ENCODE peak calls at places on chromosomes 12 and 14, in seven cellular contexts. C, W, E, V, H, T and X are unnamed samples. For H3K4me1, the result is how much of the 10 kb centered on the place peaks cover.

GRCh38 chr12:45966486-45966885 is 23.9 kb downstream of the SCAF11 start:
- DNase-seq in E (no peak), C (no peak), W (no peak), T (peak), V (no peak), H (peak), X (peak)

GRCh38 chr14:102554835-102555819 is 37.3 kb upstream of the RCOR1 start:
- DNase-seq in W (peak), C (peak), V (no peak), H (peak), E (peak), T (peak), X (peak)

GRCh38 chr14:53908416-53908815 is 48.2 kb downstream of the BMP4 start:
- DNase-seq in E (no peak), C (no peak), H (no peak), T (no peak), W (no peak), V (no peak), X (no peak)

GRCh38 chr12:103495783-103496456 is at the start of gene C12orf42:
- DNase-seq in W (peak), V (peak), T (peak), C (peak), E (peak), H (peak), X (no peak)

GRCh38 chr12:65324056-65324455 is 45.6 kb downstream of the MSRB3 start:
- DNase-seq in C (no peak), H (no peak), V (no peak), T (no peak), E (no peak), W (no peak), X (peak)

GRCh38 chr12:79422060-79422812 is 268.5 kb downstream of the PAWR start:
- DNase-seq in W (no peak), H (peak), C (no peak), V (no peak), E (no peak), T (no peak), X (peak)

GRCh38 chr14:105267820-105268548 is 19.7 kb downstream of the BTBD6 start:
- DNase-seq in W (no peak), V (no peak), H (no peak), T (no peak), C (no peak), E (no peak), X (no peak)

GRCh38 chr12:66861157-66861750 is 182.4 kb upstream of the GRIP1 start:
- DNase-seq in H (peak), E (peak), V (peak), C (peak), W (peak), T (peak), X (peak)

GRCh38 chr14:20989787-20990600 is at the start of gene METTL17:
- DNase-seq in T (peak), C (peak), H (peak), W (peak), V (peak), E (peak), X (peak)

GRCh38 chr14:20934148-20934762 is 21.0 kb upstream of the RNASE2 start:
- DNase-seq in T (peak), W (peak), H (peak), E (peak), V (peak), C (peak), X (peak)

GRCh38 chr14:74974364-74975058 is 19.1 kb upstream of the PGF start:
- DNase-seq in C (no peak), W (no peak), E (no peak), V (no peak), T (no peak), H (no peak), X (peak)

GRCh38 chr14:22994762-22995275 is 12.5 kb upstream of the AJUBA start:
- DNase-seq in H (peak), E (peak), T (peak), V (no peak), C (no peak), W (no peak), X (peak)

GRCh38 chr14:99568567-99569560 is 35.1 kb downstream of the CCDC85C start:
- DNase-seq in V (no peak), W (no peak), E (no peak), C (no peak), H (peak), T (peak), X (peak)

GRCh38 chr12:55582066-55582465 is 9.8 kb downstream of the OR2AP1 start:
- DNase-seq in V (no peak), W (no peak), T (no peak), C (no peak), H (no peak), E (no peak), X (no peak)

GRCh38 chr12:92511776-92512175 is 191.0 kb upstream of the PLEKHG7 start:
- DNase-seq in T (no peak), V (no peak), H (no peak), C (no peak), E (no peak), W (no peak), X (no peak)

GRCh38 chr12:42143401-42144173 is 1.1 kb downstream of the GXYLT1 start:
- DNase-seq in C (peak), T (peak), W (no peak), E (peak), H (peak), V (no peak), X (peak)

GRCh38 chr12:2083561-2083960 is 30.8 kb downstream of the CACNA1C start:
- DNase-seq in W (no peak), E (no peak), V (no peak), T (no peak), C (no peak), H (no peak), X (peak)

GRCh38 chr12:94140556-94140955 is 7.8 kb upstream of the PLXNC1 start:
- DNase-seq in W (peak), V (peak), T (peak), H (no peak), E (peak), C (peak), X (no peak)

GRCh38 chr12:56358836-56359532 is 923 bp downstream of the STAT2 start:
- DNase-seq in E (no peak), V (no peak), C (peak), T (peak), H (no peak), W (no peak), X (peak)

GRCh38 chr14:49405291-49405690 is 180.9 kb downstream of the RPS29 start:
- DNase-seq in C (no peak), E (no peak), H (peak), V (no peak), T (peak), W (no peak), X (peak)

GRCh38 chr12:32583535-32583934 is 95.6 kb upstream of the DNM1L start:
- DNase-seq in H (peak), C (no peak), T (peak), E (peak), W (no peak), V (no peak), X (peak)

GRCh38 chr14:50083467-50084337 is 32.7 kb downstream of the VCPKMT start:
- DNase-seq in H (no peak), C (peak), T (no peak), E (no peak), W (no peak), V (no peak), X (no peak)

GRCh38 chr12:18345021-18345735 is 83.9 kb downstream of the PIK3C2G start:
- DNase-seq in V (no peak), E (no peak), C (no peak), H (no peak), W (no peak), T (peak), X (peak)

GRCh38 chr14:87250992-87251391 is 742.0 kb downstream of the GALC start:
- DNase-seq in E (no peak), C (no peak), V (no peak), W (no peak), T (no peak), H (no peak), X (no peak)

GRCh38 chr12:94769040-94769420 is 118.7 kb upstream of the TMCC3 start:
- DNase-seq in C (no peak), W (no peak), H (peak), T (no peak), V (no peak), E (no peak), X (no peak)

GRCh38 chr12:55396326-55396725 is 4.0 kb upstream of the OR6C65 start:
- DNase-seq in W (no peak), H (no peak), C (no peak), T (no peak), V (no peak), E (no peak), X (no peak)

GRCh38 chr14:39988939-39989338 is 556.7 kb upstream of the FBXO33 start:
- DNase-seq in H (no peak), V (peak), C (peak), E (peak), W (no peak), T (peak), X (peak)

GRCh38 chr14:32560213-32560857 is 231.2 kb downstream of the AKAP6 start:
- DNase-seq in H (peak), W (peak), V (peak), E (peak), C (peak), T (peak), X (peak)

GRCh38 chr12:86367137-86367536 is 110.9 kb upstream of the MGAT4C start:
- DNase-seq in C (no peak), T (peak), V (no peak), H (no peak), W (no peak), E (no peak), X (no peak)

GRCh38 chr12:3160081-3160480 is 82.9 kb downstream of the TSPAN9 start:
- DNase-seq in T (no peak), E (no peak), V (no peak), W (no peak), C (no peak), H (no peak), X (peak)

GRCh38 chr12:124314207-124314606 is 19.3 kb downstream of the RFLNA start:
- DNase-seq in V (no peak), C (no peak), W (no peak), H (no peak), T (no peak), E (no peak), X (no peak)

GRCh38 chr12:96140110-96140509 is 54.1 kb upstream of the ELK3 start:
- DNase-seq in W (no peak), H (no peak), C (no peak), E (peak), T (peak), V (no peak), X (peak)

GRCh38 chr14:63777024-63777423 is 49.2 kb upstream of the SGPP1 start:
- DNase-seq in V (peak), E (peak), T (peak), C (no peak), H (peak), W (no peak), X (peak)

GRCh38 chr12:117867348-117867747 is 101.4 kb downstream of the KSR2 start:
- DNase-seq in W (no peak), E (no peak), C (no peak), T (no peak), V (no peak), H (no peak), X (no peak)

GRCh38 chr12:78146365-78146772 is 315.7 kb downstream of the NAV3 start:
- DNase-seq in C (peak), E (peak), T (peak), H (peak), V (peak), W (no peak), X (peak)

GRCh38 chr12:26732010-26732908 is 100.7 kb downstream of the ITPR2 start:
- DNase-seq in V (no peak), C (peak), H (no peak), W (no peak), E (no peak), T (no peak), X (no peak)

GRCh38 chr12:6554168-6554989 is 1.5 kb downstream of the IFFO1 start:
- DNase-seq in V (peak), W (peak), C (peak), T (peak), E (peak), H (peak), X (peak)
- H3K27ac ChIP-seq in V (no peak), W (no peak), C (no peak), T (peak), E (peak), H (peak), X (peak)

DNA sequence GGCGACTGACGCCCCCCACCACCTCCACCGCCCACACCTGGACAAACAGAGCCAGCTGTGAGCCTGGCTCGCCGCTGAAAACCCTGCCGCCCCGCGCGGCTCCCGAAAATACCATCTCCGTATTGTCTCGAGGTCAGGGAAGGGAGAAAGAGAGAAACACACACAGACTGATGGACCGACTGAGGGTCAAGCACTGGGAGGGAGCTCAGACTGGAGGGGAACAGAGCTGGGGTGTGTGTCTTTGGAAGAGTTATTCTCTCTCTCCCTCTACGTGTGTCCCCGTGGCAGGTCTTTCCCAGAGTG is 4.1 kb upstream of the SIX1 start:
- DNase-seq in W (peak), T (no peak), V (no peak), H (no peak), E (no peak), C (no peak), X (no peak)
- H2AFZ ChIP-seq in W (no peak), T (no peak), V (no peak), H (no peak), E (peak), C (no peak), X (no peak)

DNA sequence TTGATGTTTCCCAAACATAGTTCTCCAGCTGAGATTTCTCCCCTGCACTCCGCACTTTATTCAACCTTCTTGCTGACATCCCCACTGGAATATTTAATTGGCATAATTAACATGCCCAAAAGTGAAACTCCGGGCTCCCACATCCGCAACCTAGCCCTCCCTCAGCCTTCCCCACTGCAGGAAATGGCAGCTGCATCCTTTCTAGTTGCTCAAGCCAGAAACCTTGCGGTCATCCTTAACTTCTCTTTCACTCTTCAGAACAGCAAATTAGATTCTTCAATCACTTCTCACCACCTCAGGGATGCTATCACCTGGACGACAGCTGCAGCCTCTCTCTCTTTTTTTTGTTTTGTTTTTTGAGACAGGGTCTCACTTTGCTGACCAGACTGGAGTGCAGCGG is 15.8 kb downstream of the FIGNL2 start:
- DNase-seq in W (no peak), C (peak), V (no peak), H (peak), E (no peak), T (no peak), X (no peak)
- H3K4me1 ChIP-seq in W (under half), C (under half), V (under half), H (under half), E (under half), T (under half), X (under half)

DNA sequence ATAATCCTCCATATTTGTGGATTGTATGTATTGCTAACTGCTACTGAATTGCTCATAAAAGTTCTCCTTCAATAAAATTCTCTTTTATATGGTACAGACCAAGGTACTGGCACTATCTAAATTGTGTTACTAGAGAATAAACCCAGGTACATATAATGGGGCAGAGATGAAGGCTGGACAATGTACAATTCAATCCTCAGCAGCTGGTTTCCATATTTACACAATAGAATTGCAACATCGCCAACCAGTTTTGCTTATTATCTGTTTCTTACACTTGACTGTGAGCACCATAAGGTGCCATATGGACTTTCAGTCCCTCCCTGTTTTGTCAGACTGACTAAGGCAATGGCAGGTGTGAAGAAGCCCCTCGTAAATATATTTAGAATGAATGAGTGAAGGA is 18.1 kb downstream of the KITLG start:
- DNase-seq in V (no peak), E (no peak), H (no peak), W (no peak), T (no peak), C (no peak), X (no peak)
- H3K27ac ChIP-seq in V (peak), E (no peak), H (no peak), W (no peak), T (no peak), C (no peak), X (no peak)

DNA sequence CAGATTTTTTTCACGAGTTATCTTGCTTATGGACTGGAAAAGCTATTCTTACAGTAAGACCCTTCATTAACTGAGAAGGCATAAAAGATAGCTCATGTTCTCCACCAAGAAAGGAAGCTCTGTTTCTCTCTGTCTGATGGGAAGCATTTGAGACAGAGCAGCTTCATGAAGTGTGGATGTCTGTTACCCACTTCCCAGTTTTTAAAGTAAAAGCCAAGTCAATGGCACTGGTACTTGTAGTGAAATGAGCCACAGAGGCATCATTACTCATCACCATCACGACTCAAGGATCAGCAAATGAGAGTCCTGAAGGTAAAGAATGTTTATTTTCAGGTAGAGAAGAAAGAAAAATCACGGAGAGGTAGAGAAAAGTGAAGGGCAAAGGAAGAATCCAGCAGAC is 483.7 kb downstream of the ZFP36L1 start:
- DNase-seq in E (no peak), W (no peak), T (no peak), V (no peak), H (no peak), C (no peak), X (no peak)
- H2AFZ ChIP-seq in E (no peak), W (no peak), T (no peak), V (no peak), H (no peak), C (no peak), X (peak)

GRCh38 chr14:71471604-71472003 is 460.6 kb upstream of the RGS6 start:
- DNase-seq in V (no peak), C (no peak), E (no peak), T (no peak), W (no peak), H (no peak), X (no peak)

GRCh38 chr14:71472961-71473340 is 459.3 kb upstream of the RGS6 start:
- DNase-seq in W (no peak), H (no peak), T (no peak), C (no peak), E (no peak), V (no peak), X (no peak)

GRCh38 chr14:71474291-71474690 is 457.9 kb upstream of the RGS6 start:
- DNase-seq in V (no peak), W (no peak), H (no peak), T (no peak), C (no peak), E (no peak), X (no peak)

GRCh38 chr14:71473843-71474242 is 458.4 kb upstream of the RGS6 start:
- DNase-seq in E (no peak), H (no peak), C (no peak), W (no peak), V (no peak), T (no peak), X (no peak)

GRCh38 chr14:71472281-71472960 is 459.8 kb upstream of the RGS6 start:
- DNase-seq in C (no peak), W (no peak), H (no peak), E (no peak), T (no peak), V (no peak), X (peak)
- H3K4me1 ChIP-seq in C (under half), W (under half), H (under half), E (under half), T (under half), V (under half), X (under half)

DNA sequence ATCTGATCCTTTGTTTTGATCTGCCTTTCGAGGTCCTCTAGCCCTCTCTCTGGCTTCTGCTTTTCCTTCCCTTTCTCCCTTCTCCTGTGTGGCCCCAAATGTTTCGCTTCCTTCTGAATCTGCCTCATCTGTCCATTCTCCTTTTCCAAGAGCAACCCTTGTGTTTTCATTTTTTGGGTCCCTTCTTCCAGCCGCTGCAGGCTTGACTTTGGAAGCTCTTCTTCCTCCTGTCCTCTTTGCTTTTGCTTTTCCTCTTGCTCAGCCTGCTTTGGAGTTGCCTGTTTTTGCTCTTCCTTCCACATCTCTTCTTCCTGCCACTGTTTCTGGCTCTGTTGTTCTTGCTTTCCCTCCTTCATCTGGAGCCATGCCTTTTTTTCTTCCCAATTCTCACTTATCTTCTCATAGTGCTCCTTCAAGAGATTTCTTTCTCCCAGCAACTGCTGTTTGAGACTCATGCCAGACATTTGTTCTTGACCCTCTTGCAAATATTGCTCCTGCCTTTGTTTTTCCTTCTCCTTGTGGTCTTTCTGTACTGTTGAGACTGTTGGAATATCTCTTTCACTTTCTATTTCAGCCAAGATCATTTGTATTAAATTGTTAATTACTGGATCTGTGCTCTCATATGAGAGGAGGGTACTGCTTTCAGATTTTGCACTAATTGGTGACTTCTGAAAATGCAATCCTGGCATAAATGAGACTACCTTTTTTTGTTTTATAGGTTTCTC is 42.4 kb downstream of the FAM186A start:
- DNase-seq in C (no peak), W (no peak), H (peak), T (peak), E (no peak), V (no peak), X (peak)
- H3K27ac ChIP-seq in C (no peak), W (no peak), H (no peak), T (peak), E (no peak), V (no peak), X (no peak)